ENCODE peak calls at places on chromosomes 7 and 10, in four cellular contexts. N is brain microvascular endothelial cell, U is iPS DF 6.9, I is AG09309. M is an unnamed sample.

GRCh38 chr7:110090113-110090820 is 1000.7 kb upstream of the LRRN3 start:
- DNase-seq in N (peak), U (peak), I (no peak), M (peak)

GRCh38 chr7:43876976-43877745 is 7.8 kb upstream of the MRPS24 start:
- DNase-seq in N (no peak), U (no peak), I (no peak), M (no peak)

GRCh38 chr10:21732067-21732772 is 198.2 kb downstream of the MLLT10 start:
- DNase-seq in N (peak), U (peak), I (peak), M (peak)

GRCh38 chr7:92133133-92133736 is 1.0 kb downstream of the CYP51A1 start:
- DNase-seq in N (no peak), U (no peak), I (no peak), M (no peak)

GRCh38 chr7:154255324-154255723 is 203.1 kb downstream of the DPP6 start:
- DNase-seq in N (no peak), U (no peak), I (no peak), M (no peak)

GRCh38 chr7:44852590-44852989 is 4.7 kb upstream of the H2AZ2 start:
- DNase-seq in N (no peak), U (no peak), I (no peak), M (no peak)

GRCh38 chr7:134875867-134876266 is 96.4 kb downstream of the CALD1 start:
- DNase-seq in N (peak), U (no peak), I (peak), M (peak)

GRCh38 chr10:120736377-120736776 is 114.8 kb upstream of the WDR11 start:
- DNase-seq in N (no peak), U (no peak), I (no peak), M (no peak)

GRCh38 chr10:42836771-42837468 is 54.3 kb downstream of the BMS1 start:
- DNase-seq in N (peak), U (no peak), I (no peak), M (no peak)

GRCh38 chr10:69864321-69864720 is 62.6 kb downstream of the COL13A1 start:
- DNase-seq in N (peak), U (no peak), I (peak), M (peak)

GRCh38 chr10:97039538-97040247 is 146.1 kb downstream of the SLIT1 start:
- DNase-seq in N (no peak), U (no peak), I (no peak), M (no peak)

GRCh38 chr7:81886211-81886764 is 116.4 kb upstream of the HGF start:
- DNase-seq in N (no peak), U (no peak), I (no peak), M (no peak)

GRCh38 chr7:100604078-100604975 is 2.2 kb downstream of the PCOLCE start:
- DNase-seq in N (peak), U (no peak), I (no peak), M (peak)

GRCh38 chr7:104005197-104005596 is 15.7 kb upstream of the RELN start:
- DNase-seq in N (peak), U (no peak), I (no peak), M (no peak)

GRCh38 chr7:82859106-82859850 is 303.4 kb downstream of the PCLO start:
- DNase-seq in N (peak), U (no peak), I (no peak), M (no peak)

GRCh38 chr10:61166065-61166464 is 222.1 kb upstream of the RHOBTB1 start:
- DNase-seq in N (no peak), U (no peak), I (no peak), M (no peak)

GRCh38 chr7:85765698-85766298 is 578.9 kb upstream of the SEMA3D start:
- DNase-seq in N (no peak), U (no peak), I (no peak), M (no peak)

GRCh38 chr10:13392701-13393100 is 44.6 kb upstream of the SEPHS1 start:
- DNase-seq in N (no peak), U (no peak), I (no peak), M (no peak)

GRCh38 chr7:39686261-39686924 is 63.0 kb downstream of the RALA start:
- DNase-seq in N (no peak), U (no peak), I (peak), M (no peak)

GRCh38 chr7:75989084-75989725 is 5.2 kb downstream of the TMEM120A start:
- DNase-seq in N (no peak), U (no peak), I (no peak), M (no peak)

GRCh38 chr10:127694580-127695193 is 42.3 kb upstream of the FOXI2 start:
- DNase-seq in N (no peak), U (peak), I (no peak), M (no peak)

GRCh38 chr7:55133630-55134392 is 115.0 kb downstream of the EGFR start:
- DNase-seq in N (peak), U (no peak), I (peak), M (peak)

GRCh38 chr7:28183627-28184026 is 3.0 kb upstream of the JAZF1 start:
- DNase-seq in N (no peak), U (no peak), I (no peak), M (no peak)